ENCODE peak calls at places on chromosomes 12 and 14, in nine cellular contexts. W, O, R, A, F, Z, X, Q and S are unnamed samples.

GRCh38 chr14:92794547-92794941 is 439 bp downstream of the GOLGA5 start:
- DNase-seq in W (peak), O (no peak), R (no peak), A (peak), F (no peak), Z (no peak), X (no peak), Q (no peak), S (no peak)

GRCh38 chr12:9383585-9383984 is 175.4 kb upstream of the PZP start:
- DNase-seq in W (no peak), O (no peak), R (no peak), A (no peak), F (no peak), Z (no peak), X (no peak), Q (no peak), S (no peak)

GRCh38 chr12:79422060-79422812 is 268.5 kb downstream of the PAWR start:
- DNase-seq in W (peak), O (no peak), R (no peak), A (no peak), F (no peak), Z (no peak), X (no peak), Q (no peak), S (no peak)

GRCh38 chr14:68016243-68016914 is 196.8 kb downstream of the RAD51B start:
- DNase-seq in W (peak), O (no peak), R (no peak), A (no peak), F (no peak), Z (no peak), X (no peak), Q (no peak), S (no peak)

GRCh38 chr12:132067182-132067581 is 76.9 kb downstream of the DDX51 start:
- DNase-seq in W (peak), O (no peak), R (no peak), A (no peak), F (no peak), Z (no peak), X (no peak), Q (no peak), S (no peak)

GRCh38 chr14:58107947-58108552 is 44.0 kb downstream of the ARMH4 start:
- DNase-seq in W (peak), O (peak), R (peak), A (peak), F (peak), Z (peak), X (peak), Q (peak), S (no peak)

GRCh38 chr14:64253672-64254071 is 40.5 kb downstream of the ESR2 start:
- DNase-seq in W (peak), O (no peak), R (no peak), A (peak), F (no peak), Z (no peak), X (no peak), Q (peak), S (no peak)

GRCh38 chr14:26719514-26719913 is 121.7 kb upstream of the NOVA1 start:
- DNase-seq in W (peak), O (no peak), R (no peak), A (no peak), F (no peak), Z (no peak), X (no peak), Q (no peak), S (no peak)

GRCh38 chr12:108390495-108391203 is 51.5 kb upstream of the CMKLR1 start:
- DNase-seq in W (no peak), O (no peak), R (no peak), A (no peak), F (no peak), Z (no peak), X (no peak), Q (no peak), S (no peak)

GRCh38 chr12:6635856-6636521 is at the start of gene LPAR5:
- DNase-seq in W (peak), O (no peak), R (no peak), A (no peak), F (no peak), Z (peak), X (peak), Q (peak), S (no peak)

GRCh38 chr12:72989458-72989947 is 717.3 kb downstream of the TRHDE start:
- DNase-seq in W (no peak), O (no peak), R (no peak), A (no peak), F (no peak), Z (no peak), X (no peak), Q (no peak), S (no peak)

GRCh38 chr12:32332446-32332845 is 66.9 kb upstream of the FGD4 start:
- DNase-seq in W (no peak), O (no peak), R (no peak), A (no peak), F (no peak), Z (no peak), X (no peak), Q (no peak), S (no peak)

GRCh38 chr14:20657216-20658211 is 16.0 kb upstream of the OR6S1 start:
- DNase-seq in W (no peak), O (no peak), R (no peak), A (no peak), F (no peak), Z (no peak), X (peak), Q (no peak), S (no peak)

GRCh38 chr12:99722690-99723486 is 75.3 kb downstream of the GARIN6 start:
- DNase-seq in W (no peak), O (no peak), R (no peak), A (no peak), F (no peak), Z (no peak), X (no peak), Q (no peak), S (no peak)

GRCh38 chr12:49190317-49190716 is 1.4 kb upstream of the TUBA1A start:
- DNase-seq in W (peak), O (peak), R (no peak), A (no peak), F (no peak), Z (no peak), X (no peak), Q (no peak), S (no peak)

GRCh38 chr12:262817-263216 is at the start of gene SLC6A13:
- DNase-seq in W (peak), O (no peak), R (no peak), A (no peak), F (no peak), Z (no peak), X (no peak), Q (no peak), S (no peak)

GRCh38 chr14:105255021-105255507 is 6.7 kb downstream of the BTBD6 start:
- DNase-seq in W (peak), O (no peak), R (no peak), A (no peak), F (no peak), Z (no peak), X (no peak), Q (no peak), S (peak)

GRCh38 chr14:104106471-104106991 is 21.0 kb downstream of the ASPG start:
- DNase-seq in W (no peak), O (no peak), R (peak), A (no peak), F (no peak), Z (peak), X (no peak), Q (no peak), S (no peak)

GRCh38 chr14:51443195-51444018 is 203.4 kb downstream of the TMX1 start:
- DNase-seq in W (peak), O (no peak), R (no peak), A (peak), F (no peak), Z (no peak), X (no peak), Q (no peak), S (no peak)

GRCh38 chr14:89921896-89922548 is 32.5 kb downstream of the EFCAB11 start:
- DNase-seq in W (peak), O (no peak), R (no peak), A (no peak), F (no peak), Z (no peak), X (no peak), Q (peak), S (peak)

GRCh38 chr12:131482686-131483085 is 228.2 kb upstream of the SFSWAP start:
- DNase-seq in W (no peak), O (no peak), R (no peak), A (no peak), F (no peak), Z (no peak), X (no peak), Q (no peak), S (no peak)

GRCh38 chr14:95488376-95489162 is 27.9 kb downstream of the SYNE3 start:
- DNase-seq in W (peak), O (no peak), R (no peak), A (no peak), F (no peak), Z (no peak), X (no peak), Q (no peak), S (no peak)

GRCh38 chr14:73467800-73468199 is 9.5 kb upstream of the NUMB start:
- DNase-seq in W (no peak), O (no peak), R (no peak), A (no peak), F (no peak), Z (no peak), X (no peak), Q (no peak), S (no peak)

GRCh38 chr14:41285193-41285748 is 321.4 kb upstream of the LRFN5 start:
- DNase-seq in W (peak), O (peak), R (no peak), A (peak), F (no peak), Z (peak), X (peak), Q (no peak), S (peak)

GRCh38 chr14:65170768-65171251 is 68.5 kb upstream of the MAX start:
- DNase-seq in W (peak), O (no peak), R (no peak), A (no peak), F (peak), Z (no peak), X (peak), Q (peak), S (peak)

GRCh38 chr12:2277492-2278153 is 224.8 kb downstream of the CACNA1C start:
- DNase-seq in W (no peak), O (no peak), R (no peak), A (no peak), F (no peak), Z (no peak), X (no peak), Q (no peak), S (no peak)

GRCh38 chr14:69719501-69719951 is 47.4 kb upstream of the SRSF5 start:
- DNase-seq in W (peak), O (no peak), R (peak), A (no peak), F (no peak), Z (no peak), X (no peak), Q (no peak), S (no peak)

GRCh38 chr14:102222751-102223150 is 82.2 kb downstream of the MOK start:
- DNase-seq in W (no peak), O (no peak), R (no peak), A (no peak), F (no peak), Z (no peak), X (no peak), Q (no peak), S (no peak)

GRCh38 chr14:56422703-56423213 is 156.8 kb upstream of the TMEM260 start:
- DNase-seq in W (peak), O (peak), R (peak), A (peak), F (no peak), Z (peak), X (peak), Q (peak), S (peak)

GRCh38 chr12:10873374-10873773 is 10.7 kb downstream of the PRH1 start:
- DNase-seq in W (peak), O (no peak), R (no peak), A (no peak), F (no peak), Z (no peak), X (no peak), Q (no peak), S (peak)

GRCh38 chr12:6372403-6373003 is 2.9 kb downstream of the SCNN1A start:
- DNase-seq in W (peak), O (no peak), R (no peak), A (peak), F (no peak), Z (no peak), X (peak), Q (peak), S (peak)